ENCODE peak calls at places on chromosomes 5 and 9, in four cellular contexts. O is GM23248, Y is lung, D is body of pancreas. M is an unnamed sample. For H3K9me3, the result is how much of the 10 kb centered on the place peaks cover.

GRCh38 chr9:32334112-32334511 is 50.3 kb upstream of the ACO1 start:
- DNase-seq in D (no peak), Y (no peak), O (no peak), M (no peak)

GRCh38 chr9:20396509-20396908 is 225.8 kb downstream of the MLLT3 start:
- DNase-seq in D (no peak), Y (no peak), O (no peak), M (no peak)

GRCh38 chr5:151451626-151452520 is 4.5 kb downstream of the SLC36A1 start:
- DNase-seq in D (no peak), O (peak), Y (no peak), M (no peak)

GRCh38 chr9:129146441-129146933 is 31.6 kb downstream of the IER5L start:
- DNase-seq in Y (no peak), O (no peak), D (no peak), M (no peak)

GRCh38 chr9:37036237-37037136 is 2.4 kb upstream of the PAX5 start:
- DNase-seq in Y (no peak), O (peak), D (peak), M (peak)

GRCh38 chr9:136901516-136902258 is 15.4 kb downstream of the TRAF2 start:
- DNase-seq in O (peak), D (peak), Y (peak), M (peak)

GRCh38 chr5:154421868-154422267 is 23.9 kb upstream of the SAP30L start:
- DNase-seq in Y (no peak), O (peak), D (no peak), M (no peak)

GRCh38 chr5:135140805-135141204 is 106.8 kb upstream of the PITX1 start:
- DNase-seq in Y (no peak), O (peak), D (peak), M (peak)

GRCh38 chr5:68968426-68968825 is 125.4 kb upstream of the SLC30A5 start:
- DNase-seq in Y (no peak), O (no peak), D (no peak), M (no peak)

GRCh38 chr5:176900783-176901204 is 1.6 kb upstream of the HK3 start:
- DNase-seq in Y (no peak), D (no peak), O (no peak), M (no peak)

GRCh38 chr5:73282923-73283322 is 109.9 kb downstream of the TMEM174 start:
- DNase-seq in O (no peak), Y (no peak), D (peak), M (no peak)

GRCh38 chr9:78811562-78812276 is 514.8 kb downstream of the PSAT1 start:
- DNase-seq in Y (no peak), D (no peak), O (peak), M (no peak)

GRCh38 chr5:108884736-108885135 is 137.0 kb downstream of the FER start:
- DNase-seq in D (peak), O (peak), Y (no peak), M (no peak)

GRCh38 chr5:32092938-32093812 is 80.9 kb downstream of the GOLPH3 start:
- DNase-seq in D (peak), O (peak), Y (peak), M (peak)

GRCh38 chr9:75797181-75797580 is 93.3 kb upstream of the PCSK5 start:
- DNase-seq in Y (no peak), D (no peak), O (no peak), M (no peak)

GRCh38 chr5:96031811-96032261 is 70.2 kb upstream of the ELL2 start:
- DNase-seq in D (no peak), Y (no peak), O (peak), M (no peak)

GRCh38 chr5:179549973-179550510 is 312 bp upstream of the RUFY1 start:
- DNase-seq in Y (no peak), O (peak), D (no peak), M (no peak)

GRCh38 chr9:86765736-86766410 is 181.4 kb downstream of the GAS1 start:
- DNase-seq in D (no peak), Y (no peak), O (no peak), M (no peak)

GRCh38 chr5:21152611-21153010 is 1164.6 kb upstream of the CDH18 start:
- DNase-seq in O (peak), Y (no peak), D (no peak), M (no peak)

GRCh38 chr5:5497132-5497748 is 74.8 kb downstream of the ICE1 start:
- DNase-seq in D (peak), Y (peak), O (peak), M (peak)

GRCh38 chr9:72826954-72827953 is 125.6 kb downstream of the ALDH1A1 start:
- DNase-seq in Y (no peak), O (no peak), D (no peak), M (no peak)

GRCh38 chr5:148684528-148684927 is 30.2 kb upstream of the HTR4 start:
- DNase-seq in D (no peak), O (no peak), Y (no peak), M (no peak)

GRCh38 chr5:78506296-78507049 is 142.1 kb downstream of the LHFPL2 start:
- DNase-seq in Y (no peak), D (no peak), O (peak), M (no peak)

GRCh38 chr5:159510282-159510681 is 180.0 kb upstream of the IL12B start:
- DNase-seq in D (peak), Y (peak), O (peak), M (peak)

GRCh38 chr9:81264516-81264915 is 424.8 kb downstream of the TLE1 start:
- DNase-seq in O (no peak), D (no peak), Y (no peak), M (no peak)

GRCh38 chr5:54959673-54960418 is 25.5 kb downstream of the ESM1 start:
- DNase-seq in D (no peak), O (peak), Y (no peak), M (no peak)

GRCh38 chr5:157159209-157159751 is 6.8 kb downstream of the GARIN3 start:
- DNase-seq in D (no peak), O (peak), Y (no peak), M (no peak)

GRCh38 chr5:143887901-143888648 is 76.1 kb downstream of the HMHB1 start:
- DNase-seq in O (peak), D (no peak), Y (no peak), M (no peak)

GRCh38 chr9:96758845-96759673 is 18.8 kb downstream of the ZNF510 start:
- DNase-seq in D (no peak), O (peak), Y (no peak), M (no peak)
- H3K9me3 ChIP-seq in D (half or more), O (under half), Y (half or more), M (under half)

GRCh38 chr9:133133680-133134418 is 12.8 kb upstream of the RALGDS start:
- DNase-seq in O (peak), Y (peak), D (peak), M (peak)
- H3K4me3 ChIP-seq in O (no peak), Y (no peak), D (no peak), M (no peak)

DNA sequence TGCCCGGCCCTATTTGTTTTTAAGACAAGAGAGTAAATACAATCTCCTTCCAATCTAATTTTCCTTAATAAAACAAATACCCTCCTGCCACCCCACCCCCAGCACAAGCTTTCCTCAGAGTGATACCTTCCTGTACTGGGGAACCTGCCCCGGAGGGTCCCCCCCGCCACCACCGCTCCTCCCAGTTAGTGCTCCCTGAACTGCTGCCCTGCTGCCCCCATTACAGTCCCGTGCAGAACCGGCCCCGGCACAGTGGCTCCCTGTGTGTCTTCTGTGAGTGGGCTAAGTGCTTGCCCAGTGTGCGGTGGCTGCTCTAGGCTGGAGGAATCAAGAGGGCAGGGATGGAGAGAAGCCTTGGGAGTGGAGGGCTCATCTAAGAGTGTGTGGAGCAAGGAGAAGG is 128.7 kb downstream of the DAB2IP start:
- DNase-seq in O (no peak), Y (no peak), D (no peak), M (no peak)
- H3K27ac ChIP-seq in O (no peak), Y (no peak), D (no peak), M (no peak)

DNA sequence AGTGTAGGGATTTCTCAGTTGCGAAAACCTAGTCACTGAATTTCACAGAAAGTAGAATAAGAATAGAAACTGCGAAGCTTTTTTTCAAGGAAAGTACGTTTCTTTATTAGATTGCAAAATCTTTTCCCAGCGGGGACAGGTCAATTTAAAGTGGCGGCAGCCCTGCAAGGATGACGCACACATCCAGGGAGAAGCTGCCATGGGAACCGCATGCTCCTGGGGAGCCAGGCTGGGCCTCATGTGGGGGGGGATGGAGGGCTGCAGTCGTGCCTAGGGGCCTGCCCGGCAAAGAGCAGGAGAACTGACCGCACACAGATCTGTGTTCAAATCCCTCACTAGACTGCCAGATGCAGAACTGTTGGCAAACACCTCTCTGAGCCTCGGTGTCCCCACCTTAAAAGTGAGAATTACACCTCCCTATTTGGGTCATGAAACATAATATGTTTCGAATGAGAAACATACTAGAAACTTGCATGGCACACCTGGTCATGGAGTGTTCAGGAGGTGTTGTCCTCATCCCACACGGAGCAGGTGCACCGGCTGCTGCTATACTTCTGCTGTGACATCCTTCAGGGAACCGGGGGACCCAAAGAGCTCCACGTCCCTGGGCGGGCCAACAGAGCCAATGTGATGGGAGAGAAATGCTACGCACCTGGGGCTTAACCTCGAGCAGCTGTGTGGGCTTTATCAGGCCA is 127.8 kb upstream of the PHYKPL start:
- DNase-seq in O (no peak), D (no peak), Y (no peak), M (no peak)
- H3K9me3 ChIP-seq in O (under half), D (under half), Y (under half), M (under half)

M was measured in colonic mucosa.